ENCODE peak calls at places on chromosomes 12 and 14, in seven cellular contexts. Z is cardiac muscle cell, P is MM.1S, E is Calu3, V is bronchial epithelial cell, K is nephron progenitor cell, S is GM23338. T is an unnamed sample.

GRCh38 chr14:76918176-76918750 is 92.1 kb downstream of the LRRC74A start:
- DNase-seq in Z (peak), P (no peak), E (no peak), V (no peak), K (no peak), S (no peak), T (no peak)

GRCh38 chr12:49059063-49059384 is 1.6 kb downstream of the KMT2D start:
- DNase-seq in Z (no peak), P (no peak), E (no peak), V (no peak), K (no peak), S (no peak), T (no peak)

GRCh38 chr14:104903990-104904389 is 20.7 kb upstream of the PLD4 start:
- DNase-seq in Z (no peak), P (no peak), E (no peak), V (no peak), K (no peak), S (no peak), T (no peak)

GRCh38 chr12:32566663-32567634 is 112.2 kb upstream of the DNM1L start:
- DNase-seq in Z (peak), P (no peak), E (peak), V (no peak), K (no peak), S (peak), T (no peak)

GRCh38 chr14:21528381-21529348 is 2.5 kb upstream of the SALL2 start:
- DNase-seq in Z (peak), P (no peak), E (no peak), V (no peak), K (no peak), S (peak), T (no peak)

GRCh38 chr12:89663577-89664357 is 44.9 kb downstream of the ATP2B1 start:
- DNase-seq in Z (peak), P (no peak), E (no peak), V (peak), K (no peak), S (no peak), T (peak)

GRCh38 chr12:115763982-115764621 is 513.4 kb downstream of the MED13L start:
- DNase-seq in Z (no peak), P (no peak), E (no peak), V (peak), K (no peak), S (no peak), T (no peak)

GRCh38 chr12:40141996-40142395 is 36.1 kb upstream of the SLC2A13 start:
- DNase-seq in Z (no peak), P (no peak), E (no peak), V (peak), K (no peak), S (no peak), T (no peak)

GRCh38 chr12:67939611-67940010 is 49.6 kb upstream of the IFNG-AS1 start:
- DNase-seq in Z (no peak), P (no peak), E (no peak), V (no peak), K (no peak), S (no peak), T (no peak)

GRCh38 chr14:68173227-68173972 is 353.8 kb downstream of the RAD51B start:
- DNase-seq in Z (no peak), P (no peak), E (no peak), V (no peak), K (no peak), S (no peak), T (no peak)

GRCh38 chr14:26427059-26427458 is 170.8 kb downstream of the NOVA1 start:
- DNase-seq in Z (peak), P (no peak), E (no peak), V (no peak), K (no peak), S (no peak), T (no peak)

GRCh38 chr12:1644113-1644512 is 15.1 kb downstream of the WNT5B start:
- DNase-seq in Z (no peak), P (no peak), E (no peak), V (no peak), K (no peak), S (no peak), T (no peak)

GRCh38 chr14:95361373-95362179 is 41.9 kb upstream of the CLMN start:
- DNase-seq in Z (peak), P (peak), E (peak), V (peak), K (peak), S (peak), T (peak)

GRCh38 chr14:69693823-69694729 is 72.9 kb upstream of the SRSF5 start:
- DNase-seq in Z (no peak), P (peak), E (peak), V (peak), K (no peak), S (no peak), T (no peak)

GRCh38 chr14:69651653-69652052 is 40.3 kb downstream of the SUSD6 start:
- DNase-seq in Z (no peak), P (no peak), E (no peak), V (peak), K (no peak), S (no peak), T (no peak)

GRCh38 chr12:75751769-75752471 is 240.5 kb upstream of the KRR1 start:
- DNase-seq in Z (no peak), P (no peak), E (peak), V (peak), K (no peak), S (no peak), T (no peak)

GRCh38 chr12:27969901-27970390 is 2.6 kb downstream of the PTHLH start:
- DNase-seq in Z (peak), P (peak), E (peak), V (peak), K (peak), S (peak), T (peak)

GRCh38 chr12:6279631-6280030 is 30.9 kb upstream of the PLEKHG6 start:
- DNase-seq in Z (no peak), P (no peak), E (peak), V (peak), K (no peak), S (no peak), T (no peak)

GRCh38 chr12:56565510-56566101 is 44.0 kb downstream of the RBMS2 start:
- DNase-seq in Z (peak), P (no peak), E (no peak), V (peak), K (no peak), S (peak), T (no peak)

GRCh38 chr12:123139926-123140674 is 10.8 kb downstream of the PITPNM2 start:
- DNase-seq in Z (peak), P (no peak), E (peak), V (peak), K (peak), S (peak), T (no peak)

GRCh38 chr12:51847830-51848727 is at the start of gene FIGNL2:
- DNase-seq in Z (peak), P (no peak), E (no peak), V (no peak), K (peak), S (peak), T (no peak)

GRCh38 chr14:72643317-72643801 is 250.5 kb downstream of the DPF3 start:
- DNase-seq in Z (peak), P (no peak), E (peak), V (peak), K (no peak), S (no peak), T (no peak)

GRCh38 chr12:53481957-53482586 is 17.2 kb downstream of the MAP3K12 start:
- DNase-seq in Z (peak), P (peak), E (no peak), V (no peak), K (no peak), S (peak), T (no peak)
- TF ChIP-seq CTCF in Z (peak), P (peak), E (no peak), V (peak), K (peak), S (peak), T (peak)

GRCh38 chr14:55111122-55111705 is 17.8 kb upstream of the LGALS3 start:
- DNase-seq in Z (no peak), P (no peak), E (no peak), V (no peak), K (no peak), S (peak), T (no peak)
- TF ChIP-seq CTCF in Z (no peak), P (no peak), E (no peak), V (no peak), K (no peak), S (no peak), T (peak)

GRCh38 chr14:51242545-51243490 is 2.8 kb downstream of the TMX1 start:
- DNase-seq in Z (no peak), P (no peak), E (no peak), V (no peak), K (peak), S (peak), T (no peak)

GRCh38 chr14:51236314-51236713 is 3.7 kb upstream of the TMX1 start:
- DNase-seq in Z (peak), P (no peak), E (no peak), V (peak), K (no peak), S (no peak), T (no peak)

GRCh38 chr14:51240804-51241380 is 845 bp downstream of the TMX1 start:
- DNase-seq in Z (no peak), P (no peak), E (no peak), V (no peak), K (no peak), S (no peak), T (no peak)

GRCh38 chr14:51244591-51244990 is 4.5 kb downstream of the TMX1 start:
- DNase-seq in Z (no peak), P (no peak), E (no peak), V (no peak), K (no peak), S (no peak), T (no peak)

GRCh38 chr14:51239813-51240803 is at the start of gene TMX1:
- DNase-seq in Z (peak), P (peak), E (peak), V (peak), K (peak), S (peak), T (peak)
- TF ChIP-seq CTCF in Z (peak), P (no peak), E (no peak), V (peak), K (no peak), S (peak), T (no peak)

GRCh38 chr14:43938588-43939281 is 568.3 kb downstream of the FSCB start:
- DNase-seq in Z (no peak), P (no peak), E (no peak), V (no peak), K (no peak), S (peak), T (no peak)
- TF ChIP-seq CTCF in Z (no peak), P (no peak), E (no peak), V (no peak), K (no peak), S (no peak), T (no peak)

GRCh38 chr14:24369463-24369862 is 1.5 kb downstream of the NFATC4 start:
- DNase-seq in Z (no peak), P (no peak), E (no peak), V (no peak), K (no peak), S (no peak), T (no peak)
- TF ChIP-seq CTCF in Z (no peak), P (no peak), E (no peak), V (no peak), K (no peak), S (no peak), T (no peak)

GRCh38 chr12:54285150-54286041 is 4.9 kb downstream of the HNRNPA1 start:
- DNase-seq in Z (no peak), P (no peak), E (no peak), V (no peak), K (no peak), S (no peak), T (no peak)
- TF ChIP-seq CTCF in Z (peak), P (peak), E (no peak), V (peak), K (peak), S (no peak), T (no peak)

GRCh38 chr12:120301962-120302815 is at the start of gene SIRT4:
- DNase-seq in Z (peak), P (peak), E (peak), V (peak), K (peak), S (peak), T (peak)
- TF ChIP-seq CTCF in Z (peak), P (peak), E (no peak), V (peak), K (peak), S (peak), T (peak)

GRCh38 chr12:108518716-108519496 is 3.8 kb downstream of the FICD start:
- DNase-seq in Z (no peak), P (no peak), E (no peak), V (no peak), K (no peak), S (no peak), T (no peak)

GRCh38 chr12:108517288-108518100 is 2.4 kb downstream of the FICD start:
- DNase-seq in Z (no peak), P (no peak), E (no peak), V (no peak), K (no peak), S (no peak), T (no peak)

GRCh38 chr12:108518101-108518715 is 3.1 kb downstream of the FICD start:
- DNase-seq in Z (no peak), P (no peak), E (no peak), V (no peak), K (no peak), S (no peak), T (no peak)

GRCh38 chr12:108516511-108517275 is 1.6 kb downstream of the FICD start:
- DNase-seq in Z (peak), P (peak), E (no peak), V (no peak), K (no peak), S (peak), T (no peak)

DNA sequence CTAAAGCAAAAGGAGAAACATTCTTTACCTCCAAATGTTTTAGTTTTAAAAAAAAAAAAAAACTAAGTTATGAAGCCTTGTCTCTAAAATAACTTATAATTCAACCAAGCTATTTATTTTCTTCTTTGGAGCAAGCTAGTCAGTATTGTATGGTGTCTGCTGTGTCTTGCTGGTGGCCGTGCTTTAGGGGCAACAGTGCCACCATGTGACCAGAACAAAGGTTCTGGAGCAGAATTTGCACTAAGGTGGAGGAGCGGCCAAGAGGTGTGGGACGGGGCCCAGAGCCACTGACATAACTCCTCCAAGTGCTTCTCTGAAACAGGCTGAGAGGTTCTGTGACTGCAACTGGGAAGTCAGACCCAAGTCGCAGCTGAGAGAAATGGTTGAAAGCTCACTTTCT is 4.5 kb downstream of the FICD start:
- DNase-seq in Z (no peak), P (no peak), E (no peak), V (no peak), K (no peak), S (peak), T (no peak)
- TF ChIP-seq CTCF in Z (no peak), P (no peak), E (no peak), V (no peak), K (no peak), S (peak), T (peak)

GRCh38 chr12:69708649-69709048 is 9.5 kb upstream of the BEST3 start:
- DNase-seq in Z (no peak), P (peak), E (no peak), V (no peak), K (no peak), S (no peak), T (no peak)
- TF ChIP-seq CTCF in Z (peak), P (peak), E (peak), V (no peak), K (peak), S (no peak), T (peak)

GRCh38 chr12:100572184-100572583 is 1.3 kb upstream of the GAS2L3 start:
- DNase-seq in Z (no peak), P (no peak), E (no peak), V (no peak), K (no peak), S (no peak), T (no peak)

GRCh38 chr12:100574262-100575074 is 984 bp downstream of the GAS2L3 start:
- DNase-seq in Z (peak), P (no peak), E (peak), V (peak), K (peak), S (peak), T (no peak)

GRCh38 chr12:100576311-100577036 is 3.0 kb downstream of the GAS2L3 start:
- DNase-seq in Z (peak), P (no peak), E (peak), V (peak), K (no peak), S (no peak), T (no peak)

GRCh38 chr12:100573168-100573498 is 351 bp upstream of the GAS2L3 start:
- DNase-seq in Z (no peak), P (no peak), E (no peak), V (no peak), K (no peak), S (no peak), T (no peak)

GRCh38 chr12:100573499-100574261 is at the start of gene GAS2L3:
- DNase-seq in Z (peak), P (peak), E (peak), V (peak), K (peak), S (peak), T (peak)
- TF ChIP-seq CTCF in Z (no peak), P (no peak), E (no peak), V (no peak), K (no peak), S (no peak), T (no peak)

T was measured in GM12864.